ENCODE peak calls at places on chromosome 18, in seven cellular contexts. G is GM12864; X is esophagus squamous epithelium; V is AG04449; U is NCI-H1417 treated with DMSO at 0.1 percent for 48 hours; N is naive thymus-derived CD4-positive, alpha-beta T cell; K is non-pigmented ciliary epithelial cell. L is an unnamed sample.

GRCh38 chr18:26489191-26489590 is 59.2 kb downstream of the KCTD1 start:
- DNase-seq in G (no peak), V (no peak), U (no peak), K (no peak), X (no peak), N (no peak), L (no peak)

GRCh38 chr18:23703057-23703986 is 14.1 kb downstream of the LAMA3 start:
- DNase-seq in N (peak), U (no peak), G (no peak), K (peak), X (no peak), V (no peak), L (no peak)

GRCh38 chr18:2304378-2305175 is 266.7 kb downstream of the METTL4 start:
- DNase-seq in U (no peak), G (no peak), V (no peak), N (no peak), K (peak), X (no peak), L (no peak)

GRCh38 chr18:26383454-26384270 is 157.4 kb downstream of the TAF4B start:
- DNase-seq in K (peak), N (peak), U (no peak), V (no peak), X (no peak), G (peak), L (peak)

GRCh38 chr18:25743661-25744151 is 346.7 kb downstream of the SS18 start:
- DNase-seq in K (no peak), V (no peak), G (no peak), N (no peak), U (no peak), X (no peak), L (no peak)

GRCh38 chr18:33755918-33756590 is 178.0 kb downstream of the ASXL3 start:
- DNase-seq in G (no peak), K (peak), X (no peak), V (peak), N (no peak), U (no peak), L (no peak)

GRCh38 chr18:77197073-77197472 is 52.6 kb upstream of the GALR1 start:
- DNase-seq in K (no peak), N (no peak), V (no peak), X (no peak), U (no peak), G (no peak), L (no peak)

GRCh38 chr18:28267276-28267675 is 90.3 kb upstream of the CDH2 start:
- DNase-seq in X (no peak), U (no peak), V (no peak), N (no peak), G (no peak), K (no peak), L (no peak)

GRCh38 chr18:907171-907879 is 2.7 kb downstream of the ADCYAP1 start:
- DNase-seq in U (no peak), K (no peak), N (no peak), V (no peak), G (no peak), X (no peak), L (no peak)

GRCh38 chr18:22674300-22674699 is 256.6 kb upstream of the CTAGE1 start:
- DNase-seq in V (peak), N (no peak), K (peak), G (no peak), U (no peak), X (no peak), L (no peak)

GRCh38 chr18:22399949-22400348 is 17.8 kb downstream of the CTAGE1 start:
- DNase-seq in V (no peak), U (no peak), X (no peak), K (no peak), N (no peak), G (no peak), L (no peak)

GRCh38 chr18:8870528-8870927 is 165.2 kb downstream of the MTCL1 start:
- DNase-seq in G (no peak), U (no peak), N (no peak), V (no peak), X (no peak), K (no peak), L (no peak)